ENCODE peak calls at places on chromosomes 11 and 22, in seven cellular contexts. One of them, this sample, is unnamed.

GRCh38 chr11:68574308-68574707 is 110.0 kb upstream of the GAL start:
- DNase-seq in ovary: no peak
- DNase-seq in tibial nerve: no peak
- DNase-seq in heart left ventricle: no peak
- DNase-seq in stomach: no peak
- DNase-seq in right lobe of liver: no peak
- DNase-seq in spleen: no peak
- DNase-seq in this sample: no peak

GRCh38 chr22:22394589-22394988 is 114.0 kb downstream of the ZNF280B start:
- DNase-seq in right lobe of liver: no peak
- DNase-seq in heart left ventricle: no peak
- DNase-seq in tibial nerve: no peak
- DNase-seq in stomach: no peak
- DNase-seq in ovary: no peak
- DNase-seq in spleen: peak; percentile 85
- DNase-seq in this sample: no peak

GRCh38 chr11:12853652-12854296 is 155.3 kb upstream of the RASSF10 start:
- DNase-seq in stomach: peak; percentile 71
- DNase-seq in ovary: no peak
- DNase-seq in spleen: no peak
- DNase-seq in heart left ventricle: no peak
- DNase-seq in tibial nerve: peak; percentile 41
- DNase-seq in right lobe of liver: no peak
- DNase-seq in this sample: no peak

GRCh38 chr11:84671325-84672019 is 955.7 kb downstream of the DLG2 start:
- DNase-seq in ovary: no peak
- DNase-seq in heart left ventricle: no peak
- DNase-seq in spleen: no peak
- DNase-seq in tibial nerve: no peak
- DNase-seq in stomach: no peak
- DNase-seq in right lobe of liver: no peak
- DNase-seq in this sample: no peak

GRCh38 chr11:105609341-105609781 is 512 bp upstream of the GRIA4 start:
- DNase-seq in tibial nerve: no peak
- DNase-seq in heart left ventricle: no peak
- DNase-seq in spleen: peak; percentile 48
- DNase-seq in right lobe of liver: no peak
- DNase-seq in ovary: no peak
- DNase-seq in stomach: no peak
- DNase-seq in this sample: no peak

GRCh38 chr22:45708145-45708544 is 36.5 kb downstream of the ATXN10 start:
- DNase-seq in tibial nerve: no peak
- DNase-seq in ovary: no peak
- DNase-seq in stomach: no peak
- DNase-seq in heart left ventricle: no peak
- DNase-seq in spleen: no peak
- DNase-seq in right lobe of liver: no peak
- DNase-seq in this sample: no peak

GRCh38 chr11:111735262-111736116 is 30.7 kb downstream of the PPP2R1B start:
- DNase-seq in ovary: peak; percentile 87
- DNase-seq in tibial nerve: peak; percentile 82
- DNase-seq in heart left ventricle: peak; percentile 86
- DNase-seq in stomach: peak; percentile 54
- DNase-seq in spleen: peak; percentile 67
- DNase-seq in right lobe of liver: peak; percentile 87
- DNase-seq in this sample: no peak

GRCh38 chr22:32822188-32822877 is 20.8 kb downstream of the TIMP3 start:
- DNase-seq in right lobe of liver: no peak
- DNase-seq in stomach: no peak
- DNase-seq in heart left ventricle: no peak
- DNase-seq in ovary: no peak
- DNase-seq in spleen: no peak
- DNase-seq in tibial nerve: no peak
- DNase-seq in this sample: no peak

GRCh38 chr11:44787981-44788380 is 61.2 kb downstream of the TSPAN18 start:
- DNase-seq in heart left ventricle: no peak
- DNase-seq in spleen: peak; percentile 18
- DNase-seq in ovary: no peak
- DNase-seq in tibial nerve: no peak
- DNase-seq in right lobe of liver: no peak
- DNase-seq in stomach: no peak
- DNase-seq in this sample: no peak

GRCh38 chr11:59973097-59973496 is 9.3 kb downstream of the OOSP4A start:
- DNase-seq in ovary: no peak
- DNase-seq in right lobe of liver: no peak
- DNase-seq in tibial nerve: no peak
- DNase-seq in stomach: no peak
- DNase-seq in spleen: no peak
- DNase-seq in heart left ventricle: no peak
- DNase-seq in this sample: no peak

GRCh38 chr11:115919341-115920086 is 415.3 kb upstream of the CADM1 start:
- DNase-seq in spleen: no peak
- DNase-seq in right lobe of liver: no peak
- DNase-seq in stomach: no peak
- DNase-seq in ovary: no peak
- DNase-seq in tibial nerve: no peak
- DNase-seq in heart left ventricle: no peak
- DNase-seq in this sample: no peak

GRCh38 chr11:110989734-110990133 is 255.8 kb upstream of the POU2AF2 start:
- DNase-seq in ovary: no peak
- DNase-seq in spleen: no peak
- DNase-seq in tibial nerve: peak; percentile 79
- DNase-seq in heart left ventricle: no peak
- DNase-seq in right lobe of liver: no peak
- DNase-seq in stomach: no peak
- DNase-seq in this sample: no peak

GRCh38 chr11:2173150-2173693 is 1.6 kb upstream of the TH start:
- DNase-seq in heart left ventricle: no peak
- DNase-seq in ovary: no peak
- DNase-seq in right lobe of liver: no peak
- DNase-seq in stomach: no peak
- DNase-seq in spleen: no peak
- DNase-seq in tibial nerve: no peak
- DNase-seq in this sample: no peak

GRCh38 chr11:65588199-65589054 is 7.2 kb downstream of the KCNK7 start:
- DNase-seq in heart left ventricle: peak; percentile 70
- DNase-seq in ovary: no peak
- DNase-seq in stomach: peak; percentile 80
- DNase-seq in spleen: peak; percentile 92
- DNase-seq in tibial nerve: no peak
- DNase-seq in right lobe of liver: peak; percentile 72
- DNase-seq in this sample: no peak

GRCh38 chr11:92738281-92738680 is 231.2 kb upstream of the MTNR1B start:
- DNase-seq in ovary: no peak
- DNase-seq in stomach: no peak
- DNase-seq in tibial nerve: no peak
- DNase-seq in spleen: no peak
- DNase-seq in right lobe of liver: no peak
- DNase-seq in heart left ventricle: no peak
- DNase-seq in this sample: no peak

GRCh38 chr11:6497069-6497839 is at the start of gene DNHD1:
- DNase-seq in ovary: no peak
- DNase-seq in right lobe of liver: no peak
- DNase-seq in heart left ventricle: no peak
- DNase-seq in spleen: no peak
- DNase-seq in stomach: no peak
- DNase-seq in tibial nerve: no peak
- DNase-seq in this sample: no peak

GRCh38 chr22:23384451-23384850 is 195.6 kb downstream of the IGLL1 start:
- DNase-seq in ovary: peak; percentile 79
- DNase-seq in right lobe of liver: peak; percentile 36
- DNase-seq in heart left ventricle: no peak
- DNase-seq in spleen: no peak
- DNase-seq in tibial nerve: no peak
- DNase-seq in stomach: no peak
- DNase-seq in this sample: no peak

DNA sequence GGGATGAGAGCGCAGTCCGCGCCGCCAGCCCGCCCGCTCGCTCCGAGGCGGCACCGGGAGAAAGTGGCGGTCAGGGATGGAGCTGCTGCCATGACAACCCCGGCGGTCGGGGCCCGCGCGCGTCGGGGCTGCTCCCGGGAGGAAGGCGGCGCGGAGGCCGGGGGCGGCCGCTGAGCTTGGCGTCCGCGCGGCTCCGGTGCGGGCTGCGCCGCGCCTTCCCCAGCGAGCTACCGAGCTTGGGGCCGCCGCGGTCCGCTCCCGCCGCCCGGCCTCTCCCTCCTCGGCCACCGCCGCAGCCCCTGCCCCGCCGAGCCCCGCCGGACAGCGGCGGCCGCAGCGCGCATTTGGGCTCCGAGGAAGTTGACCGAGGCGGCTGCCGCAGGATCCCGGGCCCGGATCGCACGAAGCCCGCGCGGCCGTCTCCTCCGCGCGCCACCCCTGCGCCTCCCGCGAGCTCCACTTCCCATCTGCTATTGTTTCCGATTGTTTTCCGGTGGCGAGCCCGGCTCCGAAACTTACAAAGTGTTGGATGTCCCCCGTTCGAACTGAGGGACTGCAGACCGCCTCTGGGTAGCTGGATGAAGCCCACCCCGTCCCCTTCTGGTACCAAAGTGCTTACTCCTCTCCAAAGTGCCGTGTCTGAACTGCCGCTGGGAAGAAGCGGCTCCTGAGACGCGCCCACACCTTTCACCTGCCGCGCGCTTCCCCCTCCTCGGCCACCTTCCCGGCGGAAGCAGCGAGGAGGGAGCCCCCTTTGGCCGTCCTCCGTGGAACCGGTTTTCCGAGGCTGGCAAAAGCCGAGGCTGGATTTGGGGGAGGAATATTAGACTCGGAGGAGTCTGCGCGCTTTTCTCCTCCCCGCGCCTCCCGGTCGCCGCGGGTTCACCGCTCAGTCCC is 540.3 kb downstream of the NTM start:
- DNase-seq in stomach: no peak
- DNase-seq in spleen: peak; percentile 59
- DNase-seq in right lobe of liver: no peak
- DNase-seq in tibial nerve: no peak
- DNase-seq in heart left ventricle: no peak
- DNase-seq in ovary: no peak
- DNase-seq in this sample: no peak
- TF ChIP-seq CTCF in stomach: no peak
- TF ChIP-seq CTCF in spleen: no peak
- TF ChIP-seq CTCF in right lobe of liver: no peak
- TF ChIP-seq CTCF in tibial nerve: no peak
- TF ChIP-seq CTCF in heart left ventricle: no peak
- TF ChIP-seq CTCF in ovary: no peak
- TF ChIP-seq CTCF in this sample: no peak

GRCh38 chr11:57647368-57647767 is 2.3 kb downstream of the YPEL4 start:
- DNase-seq in heart left ventricle: no peak
- DNase-seq in right lobe of liver: no peak
- DNase-seq in tibial nerve: no peak
- DNase-seq in ovary: peak; percentile 44
- DNase-seq in stomach: no peak
- DNase-seq in spleen: no peak
- DNase-seq in this sample: no peak
- H3K4me1 ChIP-seq in heart left ventricle: peaks cover 18% of the 10 kb centered on the region
- H3K4me1 ChIP-seq in right lobe of liver: no peaks in the 10 kb centered on the region
- H3K4me1 ChIP-seq in tibial nerve: no peaks in the 10 kb centered on the region
- H3K4me1 ChIP-seq in ovary: peaks cover 27% of the 10 kb centered on the region
- H3K4me1 ChIP-seq in stomach: peaks cover 61% of the 10 kb centered on the region
- H3K4me1 ChIP-seq in spleen: peaks cover 68% of the 10 kb centered on the region
- H3K4me1 ChIP-seq in this sample: peaks cover 36% of the 10 kb centered on the region

GRCh38 chr11:88103337-88104206 is 71.7 kb downstream of the RAB38 start:
- DNase-seq in tibial nerve: no peak
- DNase-seq in spleen: no peak
- DNase-seq in right lobe of liver: peak; percentile 31
- DNase-seq in stomach: no peak
- DNase-seq in ovary: no peak
- DNase-seq in heart left ventricle: peak; percentile 8
- DNase-seq in this sample: no peak
- TF ChIP-seq CTCF in tibial nerve: peak; percentile 24
- TF ChIP-seq CTCF in spleen: peak; percentile 44
- TF ChIP-seq CTCF in right lobe of liver: peak; percentile 80
- TF ChIP-seq CTCF in stomach: no peak
- TF ChIP-seq CTCF in ovary: no peak
- TF ChIP-seq CTCF in heart left ventricle: peak; percentile 20
- TF ChIP-seq CTCF in this sample: peak; percentile 51

DNA sequence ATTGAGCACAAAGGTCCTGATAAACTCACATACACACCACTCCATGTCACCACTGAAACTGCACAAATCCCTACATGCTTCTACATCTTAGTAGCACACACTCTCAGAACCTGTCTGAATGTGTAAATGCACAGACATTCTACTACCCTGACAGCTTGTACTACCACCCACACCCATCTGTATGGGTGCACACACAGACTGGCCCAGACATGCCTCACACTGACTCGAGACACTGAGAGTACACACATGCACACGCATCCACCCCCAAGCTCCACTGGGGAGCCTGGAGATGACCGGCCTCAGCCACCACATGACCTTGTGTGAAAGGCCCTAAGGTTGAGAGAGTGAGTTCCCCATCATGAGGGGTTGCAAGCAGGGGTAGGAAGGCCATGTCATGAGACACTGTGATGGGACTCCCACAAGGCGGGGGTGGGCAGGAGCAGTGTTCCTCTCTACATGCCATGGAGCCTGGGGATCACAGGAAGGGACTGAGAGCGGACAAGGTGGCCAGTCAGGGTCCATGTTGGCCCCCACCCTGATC is 28.1 kb downstream of the ARAP1 start:
- DNase-seq in stomach: no peak
- DNase-seq in spleen: no peak
- DNase-seq in right lobe of liver: no peak
- DNase-seq in ovary: no peak
- DNase-seq in heart left ventricle: no peak
- DNase-seq in tibial nerve: no peak
- DNase-seq in this sample: no peak
- H3K4me1 ChIP-seq in stomach: peaks cover 58% of the 10 kb centered on the region
- H3K4me1 ChIP-seq in spleen: peaks cover 100% of the 10 kb centered on the region
- H3K4me1 ChIP-seq in right lobe of liver: no peaks in the 10 kb centered on the region
- H3K4me1 ChIP-seq in ovary: peaks cover 20% of the 10 kb centered on the region
- H3K4me1 ChIP-seq in heart left ventricle: peaks cover 5% of the 10 kb centered on the region
- H3K4me1 ChIP-seq in tibial nerve: no peaks in the 10 kb centered on the region
- H3K4me1 ChIP-seq in this sample: peaks cover 31% of the 10 kb centered on the region

This sample was measured in esophagus squamous epithelium.